ENCODE peak calls at places on chromosomes 11 and 22, in six cellular contexts. One of them, this sample, is unnamed.

GRCh38 chr11:2434506-2435255 is 9.6 kb downstream of the TRPM5 start:
- DNase-seq in suprapubic skin: peak
- DNase-seq in esophagus muscularis mucosa: no peak
- DNase-seq in spleen: no peak
- DNase-seq in HL-60: no peak
- DNase-seq in HepG2: no peak
- DNase-seq in this sample: no peak

GRCh38 chr11:123033895-123034294 is 28.0 kb downstream of the HSPA8 start:
- DNase-seq in spleen: no peak
- DNase-seq in HepG2: no peak
- DNase-seq in suprapubic skin: no peak
- DNase-seq in HL-60: no peak
- DNase-seq in esophagus muscularis mucosa: no peak
- DNase-seq in this sample: no peak

GRCh38 chr11:132962026-132962425 is 570.3 kb downstream of the OPCML start:
- DNase-seq in spleen: no peak
- DNase-seq in HL-60: no peak
- DNase-seq in suprapubic skin: no peak
- DNase-seq in HepG2: no peak
- DNase-seq in esophagus muscularis mucosa: peak
- DNase-seq in this sample: no peak

GRCh38 chr11:69048056-69048717 is 545 bp upstream of the TPCN2 start:
- DNase-seq in HL-60: no peak
- DNase-seq in spleen: no peak
- DNase-seq in suprapubic skin: no peak
- DNase-seq in HepG2: no peak
- DNase-seq in esophagus muscularis mucosa: no peak
- DNase-seq in this sample: no peak

GRCh38 chr11:124194283-124194682 is 11.1 kb downstream of the OR10D3 start:
- DNase-seq in HepG2: no peak
- DNase-seq in HL-60: no peak
- DNase-seq in suprapubic skin: no peak
- DNase-seq in spleen: no peak
- DNase-seq in esophagus muscularis mucosa: no peak
- DNase-seq in this sample: no peak

GRCh38 chr11:79018371-79018849 is 422.4 kb downstream of the TENM4 start:
- DNase-seq in spleen: no peak
- DNase-seq in esophagus muscularis mucosa: no peak
- DNase-seq in HepG2: no peak
- DNase-seq in HL-60: no peak
- DNase-seq in suprapubic skin: no peak
- DNase-seq in this sample: no peak

GRCh38 chr11:35815556-35816315 is 128.1 kb upstream of the LDLRAD3 start:
- DNase-seq in suprapubic skin: no peak
- DNase-seq in spleen: no peak
- DNase-seq in HepG2: no peak
- DNase-seq in HL-60: no peak
- DNase-seq in esophagus muscularis mucosa: no peak
- DNase-seq in this sample: no peak

GRCh38 chr11:28384418-28384817 is 276.2 kb downstream of the METTL15 start:
- DNase-seq in HepG2: no peak
- DNase-seq in suprapubic skin: no peak
- DNase-seq in esophagus muscularis mucosa: no peak
- DNase-seq in spleen: no peak
- DNase-seq in HL-60: no peak
- DNase-seq in this sample: no peak

GRCh38 chr22:46117206-46118199 is 32.8 kb upstream of the PPARA start:
- DNase-seq in suprapubic skin: no peak
- DNase-seq in spleen: no peak
- DNase-seq in HepG2: no peak
- DNase-seq in HL-60: no peak
- DNase-seq in esophagus muscularis mucosa: no peak
- DNase-seq in this sample: peak

GRCh38 chr11:133163463-133164419 is 368.6 kb downstream of the OPCML start:
- DNase-seq in HL-60: no peak
- DNase-seq in HepG2: peak
- DNase-seq in esophagus muscularis mucosa: no peak
- DNase-seq in suprapubic skin: no peak
- DNase-seq in spleen: no peak
- DNase-seq in this sample: no peak

GRCh38 chr11:6402561-6402981 is 12.3 kb downstream of the SMPD1 start:
- DNase-seq in HL-60: peak
- DNase-seq in HepG2: no peak
- DNase-seq in spleen: no peak
- DNase-seq in suprapubic skin: no peak
- DNase-seq in esophagus muscularis mucosa: no peak
- DNase-seq in this sample: peak

GRCh38 chr11:76610871-76611475 is 59.6 kb downstream of the LRRC32 start:
- DNase-seq in spleen: peak
- DNase-seq in esophagus muscularis mucosa: no peak
- DNase-seq in HL-60: no peak
- DNase-seq in suprapubic skin: peak
- DNase-seq in HepG2: no peak
- DNase-seq in this sample: no peak

GRCh38 chr22:25120761-25121212 is 78.9 kb upstream of the CRYBB3 start:
- DNase-seq in HL-60: no peak
- DNase-seq in suprapubic skin: no peak
- DNase-seq in spleen: no peak
- DNase-seq in esophagus muscularis mucosa: no peak
- DNase-seq in HepG2: peak
- DNase-seq in this sample: peak

GRCh38 chr22:20590477-20591294 is 83.3 kb downstream of the MED15 start:
- DNase-seq in HL-60: no peak
- DNase-seq in esophagus muscularis mucosa: no peak
- DNase-seq in suprapubic skin: no peak
- DNase-seq in spleen: peak
- DNase-seq in HepG2: no peak
- DNase-seq in this sample: no peak

GRCh38 chr11:62774407-62774806 is 3.2 kb downstream of the TAF6L start:
- DNase-seq in spleen: no peak
- DNase-seq in HL-60: no peak
- DNase-seq in esophagus muscularis mucosa: no peak
- DNase-seq in HepG2: no peak
- DNase-seq in suprapubic skin: no peak
- DNase-seq in this sample: no peak

GRCh38 chr22:29030618-29031235 is 30.9 kb downstream of the C22orf31 start:
- DNase-seq in HL-60: no peak
- DNase-seq in spleen: peak
- DNase-seq in HepG2: peak
- DNase-seq in suprapubic skin: no peak
- DNase-seq in esophagus muscularis mucosa: no peak
- DNase-seq in this sample: peak

GRCh38 chr11:114073506-114074381 is 14.2 kb downstream of the ZBTB16 start:
- DNase-seq in HepG2: no peak
- DNase-seq in HL-60: no peak
- DNase-seq in esophagus muscularis mucosa: no peak
- DNase-seq in suprapubic skin: peak
- DNase-seq in spleen: no peak
- DNase-seq in this sample: no peak

GRCh38 chr11:68741536-68741935 is 9.8 kb downstream of the TESMIN start:
- DNase-seq in esophagus muscularis mucosa: no peak
- DNase-seq in suprapubic skin: no peak
- DNase-seq in spleen: no peak
- DNase-seq in HL-60: no peak
- DNase-seq in HepG2: no peak
- DNase-seq in this sample: no peak

GRCh38 chr11:93974759-93975158 is 46.4 kb upstream of the HEPHL1 start:
- DNase-seq in HepG2: no peak
- DNase-seq in suprapubic skin: no peak
- DNase-seq in esophagus muscularis mucosa: no peak
- DNase-seq in spleen: no peak
- DNase-seq in HL-60: no peak
- DNase-seq in this sample: no peak

GRCh38 chr11:71499125-71499524 is 27.9 kb upstream of the KRTAP5-7 start:
- DNase-seq in HepG2: no peak
- DNase-seq in HL-60: no peak
- DNase-seq in suprapubic skin: peak
- DNase-seq in esophagus muscularis mucosa: no peak
- DNase-seq in spleen: no peak
- DNase-seq in this sample: no peak

GRCh38 chr11:47152953-47153950 is 23.4 kb downstream of the ARFGAP2 start:
- DNase-seq in HL-60: no peak
- DNase-seq in esophagus muscularis mucosa: peak
- DNase-seq in HepG2: peak
- DNase-seq in suprapubic skin: peak
- DNase-seq in spleen: no peak
- DNase-seq in this sample: peak

GRCh38 chr11:89235121-89235520 is 57.4 kb downstream of the TYR start:
- DNase-seq in HepG2: no peak
- DNase-seq in esophagus muscularis mucosa: no peak
- DNase-seq in spleen: no peak
- DNase-seq in HL-60: no peak
- DNase-seq in suprapubic skin: no peak
- DNase-seq in this sample: no peak

GRCh38 chr22:46549565-46549840 is 12.1 kb upstream of the CELSR1 start:
- DNase-seq in HepG2: no peak
- DNase-seq in esophagus muscularis mucosa: no peak
- DNase-seq in spleen: peak
- DNase-seq in suprapubic skin: peak
- DNase-seq in HL-60: no peak
- DNase-seq in this sample: no peak

GRCh38 chr22:43131773-43132501 is 11.3 kb downstream of the MCAT start:
- DNase-seq in HL-60: no peak
- DNase-seq in HepG2: no peak
- DNase-seq in esophagus muscularis mucosa: no peak
- DNase-seq in suprapubic skin: no peak
- DNase-seq in spleen: no peak
- DNase-seq in this sample: no peak

GRCh38 chr11:114296190-114296978 is at the start of gene NNMT:
- DNase-seq in HepG2: no peak
- DNase-seq in HL-60: no peak
- DNase-seq in esophagus muscularis mucosa: peak
- DNase-seq in suprapubic skin: peak
- DNase-seq in spleen: no peak
- DNase-seq in this sample: peak

GRCh38 chr11:130771708-130772107 is 144.6 kb downstream of the SNX19 start:
- DNase-seq in spleen: no peak
- DNase-seq in HL-60: no peak
- DNase-seq in suprapubic skin: no peak
- DNase-seq in esophagus muscularis mucosa: peak
- DNase-seq in HepG2: no peak
- DNase-seq in this sample: no peak

GRCh38 chr11:71491531-71492329 is 35.3 kb upstream of the KRTAP5-7 start:
- DNase-seq in suprapubic skin: no peak
- DNase-seq in spleen: no peak
- DNase-seq in HL-60: no peak
- DNase-seq in esophagus muscularis mucosa: no peak
- DNase-seq in HepG2: no peak
- DNase-seq in this sample: no peak

GRCh38 chr11:19931141-19931767 is 218.6 kb downstream of the NAV2 start:
- DNase-seq in spleen: no peak
- DNase-seq in suprapubic skin: no peak
- DNase-seq in esophagus muscularis mucosa: no peak
- DNase-seq in HL-60: no peak
- DNase-seq in HepG2: no peak
- DNase-seq in this sample: peak

GRCh38 chr11:48036011-48036410 is 55.7 kb downstream of the PTPRJ start:
- DNase-seq in spleen: peak
- DNase-seq in HepG2: no peak
- DNase-seq in suprapubic skin: no peak
- DNase-seq in esophagus muscularis mucosa: no peak
- DNase-seq in HL-60: no peak
- DNase-seq in this sample: no peak

GRCh38 chr11:57191308-57191707 is 9.6 kb downstream of the LRRC55 start:
- DNase-seq in spleen: no peak
- DNase-seq in suprapubic skin: no peak
- DNase-seq in HL-60: no peak
- DNase-seq in HepG2: no peak
- DNase-seq in esophagus muscularis mucosa: no peak
- DNase-seq in this sample: no peak

DNA sequence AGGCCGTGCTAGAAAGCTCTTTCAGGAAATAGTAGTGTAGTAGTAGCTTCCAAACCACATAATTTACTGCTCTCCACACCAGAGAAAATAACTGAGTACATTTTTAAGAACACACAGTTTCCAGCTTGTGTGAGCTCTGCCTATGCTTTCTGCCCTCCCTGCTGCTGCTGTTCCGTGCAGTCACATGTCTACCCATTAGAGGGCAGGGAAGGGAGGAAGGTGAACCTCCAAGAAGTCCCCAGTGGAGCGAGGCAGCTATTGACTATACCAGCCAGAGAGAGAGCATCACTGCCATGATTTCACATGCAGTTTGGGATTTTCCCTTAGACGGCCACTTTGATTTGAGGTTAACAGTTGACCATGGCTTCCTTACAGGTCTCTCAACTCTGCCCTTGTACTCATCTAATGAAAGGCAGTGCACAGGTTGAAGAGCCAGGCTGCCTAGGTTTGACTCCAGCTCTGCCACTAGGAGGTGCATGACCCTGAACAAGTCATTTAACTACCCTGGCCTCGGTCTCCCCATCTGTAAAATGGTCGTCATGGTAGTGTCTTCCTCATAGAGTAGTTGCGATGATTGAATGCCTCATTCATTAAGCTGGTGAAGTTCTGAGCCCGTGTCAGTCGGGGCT is 19.7 kb upstream of the CTTN start:
- DNase-seq in esophagus muscularis mucosa: no peak
- DNase-seq in spleen: no peak
- DNase-seq in HepG2: no peak
- DNase-seq in HL-60: no peak
- DNase-seq in suprapubic skin: no peak
- DNase-seq in this sample: no peak
- TF ChIP-seq CTCF in esophagus muscularis mucosa: no peak
- TF ChIP-seq CTCF in spleen: no peak
- TF ChIP-seq CTCF in HepG2: peak
- TF ChIP-seq CTCF in HL-60: no peak
- TF ChIP-seq CTCF in suprapubic skin: no peak
- TF ChIP-seq CTCF in this sample: no peak

DNA sequence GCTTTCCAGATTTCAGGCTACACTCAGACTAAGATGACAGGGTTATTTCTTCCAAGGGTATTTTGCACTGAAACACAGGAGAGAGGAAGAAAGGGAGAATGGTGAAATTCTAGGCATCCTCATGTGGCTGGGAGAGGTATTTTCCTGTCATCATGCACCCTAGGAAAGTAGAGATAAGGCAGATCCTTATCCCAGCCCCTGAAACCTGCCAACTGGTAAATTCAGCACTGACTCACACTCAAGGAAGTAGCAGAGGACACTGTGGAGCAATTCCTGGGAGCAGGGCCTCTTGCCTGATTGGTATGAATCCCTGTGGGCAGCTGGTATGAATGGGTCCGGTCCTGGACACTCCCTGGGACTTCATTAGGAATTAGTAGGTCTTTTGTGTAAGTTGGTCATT is 37.6 kb upstream of the SLC5A1 start:
- DNase-seq in HL-60: no peak
- DNase-seq in HepG2: no peak
- DNase-seq in esophagus muscularis mucosa: no peak
- DNase-seq in suprapubic skin: no peak
- DNase-seq in spleen: no peak
- DNase-seq in this sample: no peak
- TF ChIP-seq POLR2AphosphoS5 in HL-60: no peak
- TF ChIP-seq POLR2AphosphoS5 in HepG2: no peak
- TF ChIP-seq POLR2AphosphoS5 in esophagus muscularis mucosa: no peak
- TF ChIP-seq POLR2AphosphoS5 in suprapubic skin: no peak
- TF ChIP-seq POLR2AphosphoS5 in spleen: no peak
- TF ChIP-seq POLR2AphosphoS5 in this sample: no peak

GRCh38 chr11:9060700-9061111 is 30.7 kb downstream of the SCUBE2 start:
- DNase-seq in HepG2: peak
- DNase-seq in esophagus muscularis mucosa: no peak
- DNase-seq in HL-60: peak
- DNase-seq in suprapubic skin: no peak
- DNase-seq in spleen: no peak
- DNase-seq in this sample: peak
- TF ChIP-seq CTCF in HepG2: peak
- TF ChIP-seq CTCF in esophagus muscularis mucosa: no peak
- TF ChIP-seq CTCF in HL-60: peak
- TF ChIP-seq CTCF in suprapubic skin: no peak
- TF ChIP-seq CTCF in spleen: no peak
- TF ChIP-seq CTCF in this sample: peak

GRCh38 chr11:128235958-128236357 is 351.4 kb downstream of the ETS1 start:
- DNase-seq in esophagus muscularis mucosa: no peak
- DNase-seq in HL-60: no peak
- DNase-seq in spleen: no peak
- DNase-seq in suprapubic skin: no peak
- DNase-seq in HepG2: no peak
- DNase-seq in this sample: no peak
- TF ChIP-seq POLR2AphosphoS5 in esophagus muscularis mucosa: no peak
- TF ChIP-seq POLR2AphosphoS5 in HL-60: no peak
- TF ChIP-seq POLR2AphosphoS5 in spleen: no peak
- TF ChIP-seq POLR2AphosphoS5 in suprapubic skin: no peak
- TF ChIP-seq POLR2AphosphoS5 in HepG2: no peak
- TF ChIP-seq POLR2AphosphoS5 in this sample: no peak